ENCODE peak calls at places on chromosomes 7 and 10, in seven cellular contexts. One of them, this sample, is unnamed.

GRCh38 chr7:129157651-129158050 is 13.1 kb downstream of the TSPAN33 start:
- DNase-seq in GM03348: no peak
- DNase-seq in bronchial epithelial cell: no peak
- DNase-seq in GM04504: no peak
- DNase-seq in cardiac fibroblast: no peak
- DNase-seq in stimulated activated CD4-positive, alpha-beta T cell treated with anti-CD3 and anti-CD28 coated beads, Interleukin-4, amount 100 ng/mL, for 24 hours: no peak
- DNase-seq in aorta: no peak
- DNase-seq in this sample: no peak

GRCh38 chr7:113652501-113652900 is 266.3 kb downstream of the PPP1R3A start:
- DNase-seq in GM04504: no peak
- DNase-seq in bronchial epithelial cell: peak
- DNase-seq in stimulated activated CD4-positive, alpha-beta T cell treated with anti-CD3 and anti-CD28 coated beads, Interleukin-4, amount 100 ng/mL, for 24 hours: no peak
- DNase-seq in cardiac fibroblast: no peak
- DNase-seq in aorta: no peak
- DNase-seq in GM03348: no peak
- DNase-seq in this sample: no peak

GRCh38 chr10:80504897-80505465 is 32.7 kb upstream of the SH2D4B start:
- DNase-seq in GM03348: no peak
- DNase-seq in GM04504: no peak
- DNase-seq in bronchial epithelial cell: no peak
- DNase-seq in cardiac fibroblast: no peak
- DNase-seq in aorta: no peak
- DNase-seq in stimulated activated CD4-positive, alpha-beta T cell treated with anti-CD3 and anti-CD28 coated beads, Interleukin-4, amount 100 ng/mL, for 24 hours: no peak
- DNase-seq in this sample: no peak

GRCh38 chr10:37703833-37704382 is 153.5 kb downstream of the ZNF248 start:
- DNase-seq in GM03348: peak
- DNase-seq in aorta: no peak
- DNase-seq in stimulated activated CD4-positive, alpha-beta T cell treated with anti-CD3 and anti-CD28 coated beads, Interleukin-4, amount 100 ng/mL, for 24 hours: no peak
- DNase-seq in GM04504: no peak
- DNase-seq in cardiac fibroblast: no peak
- DNase-seq in bronchial epithelial cell: no peak
- DNase-seq in this sample: no peak

GRCh38 chr10:69769395-69769989 is 32.2 kb upstream of the COL13A1 start:
- DNase-seq in cardiac fibroblast: peak
- DNase-seq in stimulated activated CD4-positive, alpha-beta T cell treated with anti-CD3 and anti-CD28 coated beads, Interleukin-4, amount 100 ng/mL, for 24 hours: no peak
- DNase-seq in GM03348: peak
- DNase-seq in aorta: peak
- DNase-seq in bronchial epithelial cell: peak
- DNase-seq in GM04504: peak
- DNase-seq in this sample: no peak

GRCh38 chr7:117062300-117062699 is 109.0 kb downstream of the ST7 start:
- DNase-seq in GM04504: no peak
- DNase-seq in bronchial epithelial cell: peak
- DNase-seq in GM03348: peak
- DNase-seq in cardiac fibroblast: peak
- DNase-seq in aorta: no peak
- DNase-seq in stimulated activated CD4-positive, alpha-beta T cell treated with anti-CD3 and anti-CD28 coated beads, Interleukin-4, amount 100 ng/mL, for 24 hours: no peak
- DNase-seq in this sample: no peak

GRCh38 chr7:76515999-76516443 is 5.7 kb downstream of the UPK3B start:
- DNase-seq in GM03348: no peak
- DNase-seq in aorta: peak
- DNase-seq in bronchial epithelial cell: peak
- DNase-seq in stimulated activated CD4-positive, alpha-beta T cell treated with anti-CD3 and anti-CD28 coated beads, Interleukin-4, amount 100 ng/mL, for 24 hours: peak
- DNase-seq in cardiac fibroblast: no peak
- DNase-seq in GM04504: peak
- DNase-seq in this sample: no peak

GRCh38 chr7:132403465-132404110 is 172.7 kb downstream of the PLXNA4 start:
- DNase-seq in bronchial epithelial cell: no peak
- DNase-seq in cardiac fibroblast: no peak
- DNase-seq in stimulated activated CD4-positive, alpha-beta T cell treated with anti-CD3 and anti-CD28 coated beads, Interleukin-4, amount 100 ng/mL, for 24 hours: no peak
- DNase-seq in GM04504: no peak
- DNase-seq in aorta: no peak
- DNase-seq in GM03348: no peak
- DNase-seq in this sample: no peak

GRCh38 chr10:62652114-62652513 is 152.4 kb upstream of the ADO start:
- DNase-seq in cardiac fibroblast: peak
- DNase-seq in GM04504: no peak
- DNase-seq in aorta: no peak
- DNase-seq in bronchial epithelial cell: peak
- DNase-seq in GM03348: peak
- DNase-seq in stimulated activated CD4-positive, alpha-beta T cell treated with anti-CD3 and anti-CD28 coated beads, Interleukin-4, amount 100 ng/mL, for 24 hours: no peak
- DNase-seq in this sample: no peak

GRCh38 chr7:74269757-74270277 is 15.6 kb upstream of the RFC2 start:
- DNase-seq in aorta: peak
- DNase-seq in GM04504: no peak
- DNase-seq in bronchial epithelial cell: peak
- DNase-seq in stimulated activated CD4-positive, alpha-beta T cell treated with anti-CD3 and anti-CD28 coated beads, Interleukin-4, amount 100 ng/mL, for 24 hours: peak
- DNase-seq in cardiac fibroblast: peak
- DNase-seq in GM03348: peak
- DNase-seq in this sample: no peak

GRCh38 chr7:137879357-137880158 is 32.8 kb upstream of the DGKI start:
- DNase-seq in bronchial epithelial cell: peak
- DNase-seq in GM03348: peak
- DNase-seq in cardiac fibroblast: peak
- DNase-seq in GM04504: no peak
- DNase-seq in aorta: no peak
- DNase-seq in stimulated activated CD4-positive, alpha-beta T cell treated with anti-CD3 and anti-CD28 coated beads, Interleukin-4, amount 100 ng/mL, for 24 hours: no peak
- DNase-seq in this sample: no peak

GRCh38 chr10:112515852-112516251 is 68.8 kb downstream of the VTI1A start:
- DNase-seq in cardiac fibroblast: no peak
- DNase-seq in bronchial epithelial cell: no peak
- DNase-seq in GM03348: no peak
- DNase-seq in GM04504: no peak
- DNase-seq in stimulated activated CD4-positive, alpha-beta T cell treated with anti-CD3 and anti-CD28 coated beads, Interleukin-4, amount 100 ng/mL, for 24 hours: no peak
- DNase-seq in aorta: no peak
- DNase-seq in this sample: no peak

GRCh38 chr10:130654726-130655125 is 518.5 kb downstream of the GLRX3 start:
- DNase-seq in cardiac fibroblast: no peak
- DNase-seq in stimulated activated CD4-positive, alpha-beta T cell treated with anti-CD3 and anti-CD28 coated beads, Interleukin-4, amount 100 ng/mL, for 24 hours: no peak
- DNase-seq in aorta: no peak
- DNase-seq in GM04504: no peak
- DNase-seq in GM03348: no peak
- DNase-seq in bronchial epithelial cell: no peak
- DNase-seq in this sample: no peak

This sample was measured in GM18507.